ENCODE peak calls at places on chromosomes 4 and X, in five cellular contexts. O is GM12878, T is K562, J is GM23338, U is A549. Z is an unnamed sample.

GRCh38 chr4:136395212-136395722 is 1137.0 kb downstream of the PCDH18 start:
- DNase-seq in O (no peak), T (no peak), J (peak; percentile 52), U (no peak), Z (no peak)

GRCh38 chr4:14221176-14221575 is 593.7 kb upstream of the BOD1L1 start:
- DNase-seq in O (no peak), T (no peak), J (no peak), U (no peak), Z (no peak)

GRCh38 chr4:183444953-183445543 is 612 bp downstream of the CDKN2AIP start:
- DNase-seq in O (no peak), T (no peak), J (peak; percentile 63), U (peak; percentile 19), Z (peak; percentile 72)

GRCh38 chr4:30839583-30840520 is 119.7 kb downstream of the PCDH7 start:
- DNase-seq in O (no peak), T (no peak), J (peak; percentile 38), U (no peak), Z (no peak)

GRCh38 chr4:114729339-114729738 is 130.7 kb downstream of the UGT8 start:
- DNase-seq in O (no peak), T (no peak), J (peak; percentile 11), U (no peak), Z (no peak)

GRCh38 chr4:151218343-151218742 is 58.6 kb upstream of the PRSS48 start:
- DNase-seq in O (no peak), T (no peak), J (no peak), U (no peak), Z (no peak)

GRCh38 chr4:81040175-81040659 is 9.7 kb downstream of the BMP3 start:
- DNase-seq in O (no peak), T (peak; percentile 9), J (peak; percentile 71), U (no peak), Z (no peak)

GRCh38 chr4:1727117-1728031 is 6.1 kb downstream of the TACC3 start:
- DNase-seq in O (no peak), T (no peak), J (no peak), U (peak; percentile 56), Z (peak; percentile 88)

GRCh38 chrX:124033821-124034220 is 72.3 kb downstream of the STAG2 start:
- DNase-seq in O (no peak), T (no peak), J (no peak), U (no peak), Z (no peak)

GRCh38 chr4:81833596-81833995 is 361.9 kb upstream of the RASGEF1B start:
- DNase-seq in O (no peak), T (no peak), J (no peak), U (no peak), Z (no peak)

GRCh38 chr4:97028785-97029184 is 1114.5 kb downstream of the STPG2 start:
- DNase-seq in O (no peak), T (no peak), J (no peak), U (no peak), Z (no peak)

GRCh38 chrX:45801554-45801953 is 600.9 kb upstream of the DIPK2B start:
- DNase-seq in O (no peak), T (no peak), J (peak; percentile 38), U (no peak), Z (no peak)

GRCh38 chrX:45807572-45808425 is 607.1 kb upstream of the DIPK2B start:
- DNase-seq in O (no peak), T (no peak), J (peak; percentile 44), U (no peak), Z (no peak)

GRCh38 chrX:45803383-45803921 is 602.8 kb upstream of the DIPK2B start:
- DNase-seq in O (no peak), T (no peak), J (no peak), U (no peak), Z (peak; percentile 70)

GRCh38 chrX:45811307-45811706 is 610.6 kb upstream of the DIPK2B start:
- DNase-seq in O (no peak), T (no peak), J (no peak), U (no peak), Z (no peak)

DNA sequence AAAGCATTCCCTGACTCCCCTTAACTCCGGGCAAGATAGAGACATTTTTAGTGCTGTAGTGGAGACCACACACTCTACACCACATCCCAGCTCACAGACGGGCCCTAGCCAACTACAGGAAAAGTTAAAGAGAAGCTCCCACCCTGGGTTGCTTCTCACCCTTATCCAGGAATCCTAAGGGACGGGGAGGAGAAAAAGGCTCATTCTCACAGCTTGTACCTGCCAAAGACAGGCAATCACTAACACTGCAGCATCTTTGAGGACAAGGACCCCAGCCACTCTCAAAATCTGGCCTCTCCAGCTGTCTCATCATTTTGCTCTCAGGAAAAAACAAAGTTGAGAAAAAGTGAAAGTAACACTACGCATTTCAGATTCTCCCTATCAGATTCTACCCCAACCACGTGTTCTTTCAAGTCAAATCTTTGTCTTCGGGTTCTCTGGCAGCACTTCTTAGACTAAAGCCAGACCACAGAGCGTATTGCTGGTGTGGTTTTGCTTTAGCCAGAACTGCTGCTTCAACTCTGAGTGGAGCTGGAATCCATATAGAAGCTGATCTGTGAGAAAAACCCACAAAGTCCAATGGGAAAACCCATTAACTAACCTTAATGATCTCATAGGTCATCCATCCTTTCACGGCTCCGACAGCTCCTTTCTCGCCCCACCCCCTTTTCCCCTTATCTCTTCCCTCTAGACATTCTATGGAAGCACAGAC is 605.9 kb upstream of the DIPK2B start:
- DNase-seq in O (peak; percentile 5), T (no peak), J (no peak), U (no peak), Z (no peak)
- TF ChIP-seq REST in O (no peak), T (no peak), J (no peak), U (no peak), Z (no peak)

DNA sequence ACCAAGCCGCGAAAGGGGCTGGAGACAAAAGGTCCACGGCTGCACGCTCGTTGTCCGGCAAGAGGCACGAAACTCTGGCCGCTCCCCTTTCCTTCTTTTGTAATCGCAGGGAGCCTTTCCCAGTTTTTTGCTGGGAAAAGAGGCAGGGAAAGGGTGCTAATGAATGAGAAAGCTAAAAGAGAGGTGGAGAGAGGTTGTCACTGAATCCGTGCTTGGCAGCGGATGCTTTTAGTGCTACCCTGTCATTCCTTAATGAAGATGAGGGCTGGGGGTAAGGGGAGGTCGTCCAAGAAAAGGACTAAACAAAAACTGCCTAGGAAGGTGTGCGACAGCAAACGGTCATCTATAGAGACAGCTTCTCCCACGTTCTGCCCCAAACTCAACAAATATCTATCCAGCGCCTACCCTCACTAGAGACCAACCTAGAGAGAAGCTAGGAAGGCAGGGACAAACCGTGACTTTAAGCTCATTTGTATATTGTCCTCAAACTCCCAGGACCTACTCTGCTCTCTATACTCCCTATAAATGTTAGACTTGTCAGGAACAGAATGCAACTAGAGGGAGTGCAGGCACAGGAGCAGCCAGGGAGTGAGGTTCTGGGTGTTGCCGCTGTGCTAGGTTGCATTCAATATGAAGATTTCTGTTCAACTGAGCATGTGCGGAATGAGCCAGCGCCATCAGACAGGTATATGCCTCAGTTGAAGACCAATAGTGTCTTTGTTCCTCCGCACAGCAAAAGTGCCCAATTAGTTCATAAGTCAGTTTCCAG is 755 bp upstream of the CASK start:
- DNase-seq in O (no peak), T (no peak), J (no peak), U (peak; percentile 44), Z (no peak)
- TF ChIP-seq REST in O (no peak), T (no peak), J (no peak), U (no peak), Z (no peak)

GRCh38 chr4:26034849-26035248 is 120.8 kb downstream of the SMIM20 start:
- DNase-seq in O (no peak), T (no peak), J (no peak), U (no peak), Z (no peak)
- TF ChIP-seq REST in O (no peak), T (no peak), J (no peak), U (no peak), Z (no peak)

GRCh38 chrX:24219320-24219719 is 69.8 kb downstream of the ZFX start:
- DNase-seq in O (no peak), T (no peak), J (no peak), U (no peak), Z (no peak)
- TF ChIP-seq REST in O (no peak), T (no peak), J (no peak), U (no peak), Z (no peak)

DNA sequence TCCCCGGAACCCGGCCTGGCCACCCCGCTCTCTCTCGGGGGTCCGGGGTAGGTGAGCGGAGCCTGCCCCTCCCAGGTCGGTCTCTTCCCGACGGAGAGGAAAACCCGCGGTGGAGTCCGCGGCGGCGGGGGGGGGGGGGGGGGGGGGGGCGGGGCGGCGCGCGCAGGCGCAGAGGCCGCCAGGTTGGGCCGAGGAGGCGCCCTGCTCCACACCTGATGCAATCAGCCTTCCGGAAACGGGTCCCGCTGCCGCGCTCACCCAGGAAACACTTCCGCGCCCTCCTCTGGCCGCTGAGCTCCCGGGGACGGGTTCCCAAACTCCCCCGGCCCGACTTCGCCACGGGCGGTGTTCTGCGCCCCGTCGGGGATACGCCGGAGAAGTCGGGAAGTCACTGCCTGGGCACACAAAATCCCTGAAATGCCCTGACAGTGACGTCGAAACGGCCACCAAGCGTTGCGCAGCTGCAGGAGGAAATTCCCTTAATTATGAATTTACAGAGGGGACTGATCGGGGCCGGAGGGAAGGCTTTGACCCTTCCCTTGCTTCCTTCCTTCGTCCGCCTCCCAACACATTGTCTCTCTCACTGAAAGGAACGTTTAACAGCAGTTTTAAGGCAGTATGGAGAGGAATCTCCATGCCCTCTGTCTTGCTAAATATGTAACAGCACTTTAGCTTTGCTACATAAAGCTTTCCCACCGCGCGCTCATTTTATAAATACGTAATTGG is 2.1 kb upstream of the APBB2 start:
- DNase-seq in O (peak; percentile 55), T (peak; percentile 67), J (peak; percentile 87), U (peak; percentile 81), Z (peak; percentile 25)
- TF ChIP-seq REST in O (no peak), T (no peak), J (no peak), U (no peak), Z (no peak)

GRCh38 chrX:24946369-24946768 is 69.4 kb downstream of the ARX start:
- DNase-seq in O (no peak), T (no peak), J (no peak), U (no peak), Z (no peak)

GRCh38 chrX:24945009-24945408 is 70.8 kb downstream of the ARX start:
- DNase-seq in O (no peak), T (no peak), J (no peak), U (no peak), Z (no peak)
- TF ChIP-seq REST in O (no peak), T (no peak), J (no peak), U (no peak), Z (no peak)

DNA sequence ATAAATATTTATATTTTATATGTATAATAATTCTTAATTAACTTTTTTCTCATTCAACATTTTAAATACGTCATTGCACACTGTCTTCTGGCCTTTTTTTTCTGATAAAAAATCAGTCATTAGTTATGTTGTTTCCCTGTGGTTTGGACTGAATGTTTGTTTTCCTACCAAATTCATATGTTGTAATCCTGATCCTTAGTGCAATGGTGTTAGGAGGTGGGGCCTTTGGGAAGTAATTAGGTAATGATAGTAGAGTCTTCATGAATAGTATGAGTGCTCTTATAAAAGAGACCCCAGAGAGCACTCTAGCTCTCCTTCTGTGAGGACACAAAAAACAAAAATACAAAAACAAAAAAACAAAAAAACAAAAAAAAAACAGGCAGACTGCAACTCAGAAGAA is 117.2 kb downstream of the GASK1B start:
- DNase-seq in O (no peak), T (no peak), J (no peak), U (no peak), Z (no peak)
- TF ChIP-seq REST in O (no peak), T (no peak), J (no peak), U (no peak), Z (no peak)

Z was measured in HL-60.